ENCODE peak calls at places on chromosomes 16 and 17, in seven cellular contexts. One of them, this sample, is unnamed.

GRCh38 chr16:78458588-78458987 is 359.1 kb downstream of the WWOX start:
- DNase-seq in Peyer's patch: no peak
- DNase-seq in tibial artery: no peak
- DNase-seq in H7: no peak
- DNase-seq in ascending aorta: no peak
- DNase-seq in thoracic aorta: no peak
- DNase-seq in lower leg skin: no peak
- DNase-seq in this sample: no peak

GRCh38 chr16:89687092-89687940 is 827 bp downstream of the CDK10 start:
- DNase-seq in lower leg skin: no peak
- DNase-seq in ascending aorta: no peak
- DNase-seq in tibial artery: no peak
- DNase-seq in H7: peak
- DNase-seq in Peyer's patch: peak
- DNase-seq in thoracic aorta: no peak
- DNase-seq in this sample: peak

GRCh38 chr17:81285179-81285878 is 9.8 kb downstream of the SLC38A10 start:
- DNase-seq in thoracic aorta: no peak
- DNase-seq in tibial artery: peak
- DNase-seq in ascending aorta: peak
- DNase-seq in lower leg skin: peak
- DNase-seq in H7: peak
- DNase-seq in Peyer's patch: peak
- DNase-seq in this sample: peak

GRCh38 chr17:40121886-40122465 is at the start of gene MSL1:
- DNase-seq in tibial artery: peak
- DNase-seq in ascending aorta: no peak
- DNase-seq in thoracic aorta: no peak
- DNase-seq in lower leg skin: peak
- DNase-seq in H7: peak
- DNase-seq in Peyer's patch: peak
- DNase-seq in this sample: peak

GRCh38 chr17:37490638-37491614 is 1.2 kb downstream of the DUSP14 start:
- DNase-seq in ascending aorta: no peak
- DNase-seq in H7: peak
- DNase-seq in thoracic aorta: no peak
- DNase-seq in tibial artery: peak
- DNase-seq in Peyer's patch: no peak
- DNase-seq in lower leg skin: no peak
- DNase-seq in this sample: peak

GRCh38 chr17:35210741-35211140 is 16.5 kb upstream of the SLC35G3 start:
- DNase-seq in lower leg skin: no peak
- DNase-seq in Peyer's patch: no peak
- DNase-seq in H7: no peak
- DNase-seq in tibial artery: no peak
- DNase-seq in ascending aorta: no peak
- DNase-seq in thoracic aorta: no peak
- DNase-seq in this sample: no peak

GRCh38 chr17:35183332-35183731 is 10.9 kb downstream of the SLC35G3 start:
- DNase-seq in H7: no peak
- DNase-seq in lower leg skin: no peak
- DNase-seq in tibial artery: no peak
- DNase-seq in thoracic aorta: no peak
- DNase-seq in ascending aorta: no peak
- DNase-seq in Peyer's patch: no peak
- DNase-seq in this sample: no peak

GRCh38 chr17:19567216-19568015 is 33.8 kb downstream of the SLC47A1 start:
- DNase-seq in tibial artery: no peak
- DNase-seq in Peyer's patch: no peak
- DNase-seq in lower leg skin: no peak
- DNase-seq in thoracic aorta: no peak
- DNase-seq in H7: peak
- DNase-seq in ascending aorta: no peak
- DNase-seq in this sample: no peak

GRCh38 chr17:12415031-12415430 is 250.7 kb upstream of the MYOCD start:
- DNase-seq in thoracic aorta: no peak
- DNase-seq in lower leg skin: no peak
- DNase-seq in ascending aorta: no peak
- DNase-seq in H7: peak
- DNase-seq in Peyer's patch: no peak
- DNase-seq in tibial artery: no peak
- DNase-seq in this sample: no peak

GRCh38 chr16:23511731-23512130 is 1.4 kb upstream of the GGA2 start:
- DNase-seq in lower leg skin: no peak
- DNase-seq in Peyer's patch: no peak
- DNase-seq in H7: no peak
- DNase-seq in thoracic aorta: no peak
- DNase-seq in tibial artery: no peak
- DNase-seq in ascending aorta: no peak
- DNase-seq in this sample: no peak

GRCh38 chr16:82197540-82198240 is 27.7 kb upstream of the MPHOSPH6 start:
- DNase-seq in Peyer's patch: no peak
- DNase-seq in thoracic aorta: no peak
- DNase-seq in ascending aorta: no peak
- DNase-seq in tibial artery: no peak
- DNase-seq in H7: no peak
- DNase-seq in lower leg skin: no peak
- DNase-seq in this sample: no peak

GRCh38 chr16:83963277-83964119 is 4.5 kb upstream of the NECAB2 start:
- DNase-seq in ascending aorta: no peak
- DNase-seq in lower leg skin: no peak
- DNase-seq in Peyer's patch: no peak
- DNase-seq in thoracic aorta: no peak
- DNase-seq in H7: no peak
- DNase-seq in tibial artery: no peak
- DNase-seq in this sample: peak

GRCh38 chr16:66420396-66420795 is 6.7 kb upstream of the BEAN1 start:
- DNase-seq in ascending aorta: no peak
- DNase-seq in tibial artery: no peak
- DNase-seq in Peyer's patch: no peak
- DNase-seq in thoracic aorta: no peak
- DNase-seq in H7: no peak
- DNase-seq in lower leg skin: no peak
- DNase-seq in this sample: no peak

GRCh38 chr17:73722163-73722562 is 77.9 kb upstream of the SDK2 start:
- DNase-seq in H7: no peak
- DNase-seq in Peyer's patch: peak
- DNase-seq in tibial artery: no peak
- DNase-seq in thoracic aorta: no peak
- DNase-seq in ascending aorta: no peak
- DNase-seq in lower leg skin: no peak
- DNase-seq in this sample: no peak

GRCh38 chr16:86806838-86807351 is 228.5 kb downstream of the FOXL1 start:
- DNase-seq in ascending aorta: no peak
- DNase-seq in H7: peak
- DNase-seq in lower leg skin: peak
- DNase-seq in thoracic aorta: no peak
- DNase-seq in tibial artery: no peak
- DNase-seq in Peyer's patch: no peak
- DNase-seq in this sample: no peak

GRCh38 chr17:2796164-2797140 is at the start of gene RAP1GAP2:
- DNase-seq in Peyer's patch: peak
- DNase-seq in tibial artery: peak
- DNase-seq in H7: peak
- DNase-seq in ascending aorta: no peak
- DNase-seq in thoracic aorta: no peak
- DNase-seq in lower leg skin: peak
- DNase-seq in this sample: peak

DNA sequence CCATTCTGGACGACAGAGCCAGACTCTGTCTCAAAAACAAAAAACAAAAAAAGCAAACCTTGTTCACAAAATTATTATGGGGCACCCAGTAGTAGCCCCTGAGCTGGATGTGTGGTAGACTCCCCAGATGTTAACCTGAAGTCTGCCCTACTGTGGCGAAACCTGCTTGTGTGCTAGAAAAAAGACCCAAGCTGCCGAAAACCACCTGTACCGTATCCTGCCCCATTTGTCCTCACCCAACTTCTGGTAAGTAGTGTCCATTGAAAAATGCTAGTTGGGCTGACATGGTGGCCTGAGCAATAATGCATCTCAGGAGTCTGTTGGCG is 9.1 kb downstream of the RMI2 start:
- DNase-seq in tibial artery: no peak
- DNase-seq in lower leg skin: no peak
- DNase-seq in H7: no peak
- DNase-seq in Peyer's patch: no peak
- DNase-seq in thoracic aorta: no peak
- DNase-seq in ascending aorta: no peak
- DNase-seq in this sample: no peak
- H3K4me3 ChIP-seq in tibial artery: no peak
- H3K4me3 ChIP-seq in lower leg skin: no peak
- H3K4me3 ChIP-seq in H7: no peak
- H3K4me3 ChIP-seq in Peyer's patch: no peak
- H3K4me3 ChIP-seq in thoracic aorta: no peak
- H3K4me3 ChIP-seq in ascending aorta: no peak
- H3K4me3 ChIP-seq in this sample: no peak

GRCh38 chr17:38673714-38674012 is 1.1 kb downstream of the EPOP start:
- DNase-seq in thoracic aorta: no peak
- DNase-seq in Peyer's patch: peak
- DNase-seq in ascending aorta: no peak
- DNase-seq in lower leg skin: no peak
- DNase-seq in tibial artery: no peak
- DNase-seq in H7: peak
- DNase-seq in this sample: no peak
- H3K4me3 ChIP-seq in thoracic aorta: peak
- H3K4me3 ChIP-seq in Peyer's patch: peak
- H3K4me3 ChIP-seq in ascending aorta: peak
- H3K4me3 ChIP-seq in lower leg skin: peak
- H3K4me3 ChIP-seq in tibial artery: peak
- H3K4me3 ChIP-seq in H7: peak
- H3K4me3 ChIP-seq in this sample: no peak

DNA sequence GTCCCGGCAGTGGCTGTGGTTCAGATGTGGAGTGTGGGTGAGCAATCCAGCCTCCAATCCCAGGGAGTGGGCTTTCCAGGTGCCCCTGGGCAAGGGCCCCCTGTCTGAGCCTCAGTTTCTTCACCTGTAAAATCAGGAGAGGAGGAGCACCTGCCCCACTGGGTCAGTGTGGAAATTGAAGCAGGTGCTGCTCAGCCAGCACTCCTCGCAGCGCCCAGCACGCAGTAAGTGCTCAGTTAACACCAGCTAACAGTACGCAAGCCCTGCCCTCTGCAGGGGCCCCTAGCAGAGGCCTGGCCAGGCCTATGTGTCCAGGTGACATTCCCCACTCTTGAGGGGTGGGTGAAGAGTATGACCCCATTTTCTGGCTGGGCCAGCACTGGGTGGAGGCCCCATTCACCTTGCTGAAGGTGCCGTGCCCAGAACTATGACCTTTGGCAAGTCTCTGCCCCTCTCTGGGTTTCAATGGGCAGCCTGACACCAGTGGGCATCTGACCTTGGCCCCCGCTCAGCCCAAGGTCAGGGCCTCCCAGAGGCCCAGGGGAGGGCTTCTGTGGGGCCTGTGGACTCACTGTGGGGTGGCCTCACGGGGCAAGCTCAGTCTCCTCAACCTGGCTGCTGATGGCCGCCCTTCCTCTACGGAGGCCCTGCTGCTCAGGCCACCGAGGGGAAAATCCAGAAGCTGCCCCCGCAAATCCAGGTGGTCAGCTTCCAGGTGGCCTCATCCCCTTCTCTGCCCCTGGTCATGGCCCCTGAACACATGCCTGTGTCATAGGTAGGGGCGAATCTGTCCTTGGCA is 2.5 kb downstream of the MTSS2 start:
- DNase-seq in tibial artery: no peak
- DNase-seq in Peyer's patch: no peak
- DNase-seq in thoracic aorta: no peak
- DNase-seq in ascending aorta: no peak
- DNase-seq in lower leg skin: no peak
- DNase-seq in H7: no peak
- DNase-seq in this sample: no peak
- H3K4me3 ChIP-seq in tibial artery: peak
- H3K4me3 ChIP-seq in Peyer's patch: peak
- H3K4me3 ChIP-seq in thoracic aorta: peak
- H3K4me3 ChIP-seq in ascending aorta: peak
- H3K4me3 ChIP-seq in lower leg skin: no peak
- H3K4me3 ChIP-seq in H7: no peak
- H3K4me3 ChIP-seq in this sample: no peak

GRCh38 chr17:76685366-76685765 is 25.4 kb downstream of the MXRA7 start:
- DNase-seq in H7: peak
- DNase-seq in ascending aorta: no peak
- DNase-seq in Peyer's patch: no peak
- DNase-seq in thoracic aorta: no peak
- DNase-seq in tibial artery: no peak
- DNase-seq in lower leg skin: no peak
- DNase-seq in this sample: no peak

GRCh38 chr17:76685846-76686245 is 24.9 kb downstream of the MXRA7 start:
- DNase-seq in tibial artery: no peak
- DNase-seq in thoracic aorta: no peak
- DNase-seq in Peyer's patch: no peak
- DNase-seq in lower leg skin: no peak
- DNase-seq in H7: peak
- DNase-seq in ascending aorta: no peak
- DNase-seq in this sample: no peak

GRCh38 chr17:76686538-76687277 is 24.1 kb downstream of the MXRA7 start:
- DNase-seq in thoracic aorta: no peak
- DNase-seq in lower leg skin: no peak
- DNase-seq in H7: peak
- DNase-seq in ascending aorta: no peak
- DNase-seq in tibial artery: no peak
- DNase-seq in Peyer's patch: no peak
- DNase-seq in this sample: no peak

GRCh38 chr17:76688165-76688622 is 22.6 kb downstream of the MXRA7 start:
- DNase-seq in ascending aorta: no peak
- DNase-seq in thoracic aorta: no peak
- DNase-seq in Peyer's patch: no peak
- DNase-seq in lower leg skin: no peak
- DNase-seq in tibial artery: no peak
- DNase-seq in H7: no peak
- DNase-seq in this sample: no peak

DNA sequence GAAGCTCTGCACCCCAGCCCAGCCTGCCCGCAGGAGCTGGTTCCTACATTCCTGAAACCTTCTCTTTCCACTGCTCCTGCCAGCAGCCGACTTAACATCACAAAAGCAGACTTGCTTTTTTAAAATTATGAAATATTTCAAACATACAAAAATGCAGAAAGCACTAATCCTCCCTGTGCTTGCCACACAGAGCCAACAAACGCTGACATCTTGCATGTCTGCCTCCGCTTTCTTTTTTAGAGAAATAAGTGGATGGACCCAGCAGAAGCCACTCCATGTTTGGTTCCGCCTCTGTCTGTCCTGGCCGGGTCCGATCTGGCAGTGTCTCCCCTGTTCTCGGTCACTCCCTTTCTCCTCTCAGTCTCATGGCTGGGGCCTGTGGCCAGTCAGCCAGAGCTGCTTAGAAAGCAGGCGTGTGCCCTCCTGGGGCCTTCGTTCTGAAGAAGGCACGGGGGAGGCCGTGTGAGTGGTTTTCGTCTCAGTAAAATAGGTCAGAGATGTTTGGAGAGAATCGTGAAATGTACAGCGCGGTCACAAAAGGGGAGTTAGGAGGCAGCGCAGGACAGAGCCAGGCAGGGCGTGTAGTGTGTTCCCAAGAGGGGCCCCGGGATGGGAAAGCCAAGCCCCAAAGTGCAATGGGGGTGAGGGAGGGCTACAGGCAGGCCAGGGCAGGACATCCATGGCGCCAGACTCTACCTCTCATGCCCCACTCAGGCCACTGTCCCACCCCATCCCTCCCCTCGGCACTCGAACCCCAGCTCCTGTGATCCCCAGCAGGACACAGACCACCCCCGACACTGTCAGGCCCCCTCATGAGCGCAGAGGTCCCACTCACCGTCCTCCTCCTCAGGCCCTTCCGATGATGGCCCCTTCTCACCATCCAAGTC is 23.2 kb downstream of the MXRA7 start:
- DNase-seq in Peyer's patch: no peak
- DNase-seq in thoracic aorta: no peak
- DNase-seq in ascending aorta: no peak
- DNase-seq in lower leg skin: peak
- DNase-seq in tibial artery: peak
- DNase-seq in H7: peak
- DNase-seq in this sample: peak
- H3K4me3 ChIP-seq in Peyer's patch: no peak
- H3K4me3 ChIP-seq in thoracic aorta: peak
- H3K4me3 ChIP-seq in ascending aorta: peak
- H3K4me3 ChIP-seq in lower leg skin: no peak
- H3K4me3 ChIP-seq in tibial artery: no peak
- H3K4me3 ChIP-seq in H7: no peak
- H3K4me3 ChIP-seq in this sample: no peak

This sample was measured in mucosa of descending colon.